ENCODE peak calls at places on chromosomes 5 and 9, in four cellular contexts. I, D, A and P are unnamed samples.
A peak's percentile ranks its signal among the peaks of the same experiment; 100 is the strongest.

GRCh38 chr5:173329370-173330150 is 1.3 kb upstream of the STC2 start:
- DNase-seq in I (no peak), D (no peak), A (peak; percentile 41), P (peak; percentile 22)

GRCh38 chr9:123246534-123246933 is 21.9 kb downstream of the STRBP start:
- DNase-seq in I (no peak), D (no peak), A (no peak), P (peak; percentile 46)

GRCh38 chr5:83058718-83059117 is 18.5 kb downstream of the TMEM167A start:
- DNase-seq in I (no peak), D (no peak), A (no peak), P (no peak)

GRCh38 chr9:91825866-91826265 is 124.2 kb downstream of the ROR2 start:
- DNase-seq in I (no peak), D (no peak), A (no peak), P (no peak)

GRCh38 chr9:128469070-128469469 is 13.3 kb downstream of the ODF2 start:
- DNase-seq in I (no peak), D (no peak), A (no peak), P (no peak)

GRCh38 chr5:178305801-178306200 is 73.2 kb upstream of the PHYKPL start:
- DNase-seq in I (no peak), D (no peak), A (no peak), P (no peak)

GRCh38 chr9:86322973-86323644 is 31.1 kb downstream of the TUT7 start:
- DNase-seq in I (peak; percentile 32), D (no peak), A (peak; percentile 14), P (no peak)

GRCh38 chr5:113092683-113093082 is 116.1 kb downstream of the DCP2 start:
- DNase-seq in I (no peak), D (peak; percentile 84), A (peak; percentile 83), P (no peak)

GRCh38 chr9:115591584-115591984 is 473.6 kb upstream of the TNC start:
- DNase-seq in I (peak; percentile 96), D (peak; percentile 95), A (peak; percentile 98), P (peak; percentile 68)

GRCh38 chr5:6576861-6577501 is 55.9 kb downstream of the NSUN2 start:
- DNase-seq in I (peak; percentile 20), D (peak; percentile 40), A (peak; percentile 67), P (peak; percentile 28)

GRCh38 chr5:166909040-166909439 is 1382.4 kb upstream of the WWC1 start:
- DNase-seq in I (no peak), D (peak; percentile 47), A (peak; percentile 46), P (no peak)

GRCh38 chr5:160926428-160926827 is 74.4 kb upstream of the ATP10B start:
- DNase-seq in I (no peak), D (no peak), A (no peak), P (no peak)

GRCh38 chr9:125558453-125559084 is 148.4 kb downstream of the MAPKAP1 start:
- DNase-seq in I (no peak), D (peak; percentile 54), A (peak; percentile 80), P (peak; percentile 70)

GRCh38 chr9:23779220-23779619 is 46.8 kb downstream of the ELAVL2 start:
- DNase-seq in I (no peak), D (no peak), A (no peak), P (no peak)

GRCh38 chr5:63055421-63055820 is 476.8 kb downstream of the LRRC70 start:
- DNase-seq in I (no peak), D (no peak), A (no peak), P (no peak)

GRCh38 chr5:36584009-36584875 is 22.2 kb upstream of the SLC1A3 start:
- DNase-seq in I (no peak), D (no peak), A (no peak), P (no peak)

GRCh38 chr5:79707535-79707934 is 17.9 kb downstream of the CMYA5 start:
- DNase-seq in I (no peak), D (no peak), A (no peak), P (no peak)

GRCh38 chr9:94990897-94991561 is 264.5 kb downstream of the AOPEP start:
- DNase-seq in I (no peak), D (no peak), A (no peak), P (no peak)

GRCh38 chr5:157290981-157291711 is 25.2 kb downstream of the CYFIP2 start:
- DNase-seq in I (no peak), D (no peak), A (peak; percentile 23), P (no peak)

GRCh38 chr5:166341708-166342329 is 1949.6 kb upstream of the WWC1 start:
- DNase-seq in I (no peak), D (no peak), A (no peak), P (peak; percentile 29)

GRCh38 chr9:131483319-131484050 is 19.2 kb upstream of the POMT1 start:
- DNase-seq in I (no peak), D (no peak), A (no peak), P (no peak)

GRCh38 chr5:109191153-109191558 is 218.6 kb downstream of the PJA2 start:
- DNase-seq in I (peak; percentile 1), D (peak; percentile 56), A (peak; percentile 68), P (no peak)

GRCh38 chr9:126565336-126566128 is 48.2 kb upstream of the LMX1B start:
- DNase-seq in I (no peak), D (no peak), A (no peak), P (no peak)

GRCh38 chr5:55037046-55037771 is 13.2 kb downstream of the GZMK start:
- DNase-seq in I (no peak), D (no peak), A (peak; percentile 14), P (peak; percentile 85)

GRCh38 chr9:126609711-126610388 is 3.9 kb upstream of the LMX1B start:
- DNase-seq in I (no peak), D (no peak), A (no peak), P (no peak)

GRCh38 chr9:104896131-104896530 is 31.8 kb downstream of the ABCA1 start:
- DNase-seq in I (no peak), D (no peak), A (no peak), P (no peak)

GRCh38 chr9:131707677-131708612 is 31.9 kb downstream of the RAPGEF1 start:
- DNase-seq in I (no peak), D (peak; percentile 79), A (peak; percentile 83), P (no peak)

GRCh38 chr9:37029776-37030590 is 4.1 kb downstream of the PAX5 start:
- DNase-seq in I (no peak), D (peak; percentile 46), A (peak; percentile 31), P (no peak)

GRCh38 chr5:103414598-103414997 is 148.0 kb downstream of the NUDT12 start:
- DNase-seq in I (no peak), D (peak; percentile 5), A (peak; percentile 16), P (no peak)

GRCh38 chr5:123178693-123179092 is 89.7 kb downstream of the PRDM6 start:
- DNase-seq in I (no peak), D (no peak), A (no peak), P (no peak)

GRCh38 chr9:14906000-14906399 is 4.2 kb downstream of the FREM1 start:
- DNase-seq in I (no peak), D (no peak), A (no peak), P (no peak)

GRCh38 chr9:20981486-20981885 is 50.0 kb downstream of the HACD4 start:
- DNase-seq in I (peak; percentile 61), D (no peak), A (no peak), P (no peak)
- H3K4me3 ChIP-seq in I (no peak overlapping the region), D (no peak overlapping the region), A (no peak overlapping the region), P (no peak overlapping the region)

DNA sequence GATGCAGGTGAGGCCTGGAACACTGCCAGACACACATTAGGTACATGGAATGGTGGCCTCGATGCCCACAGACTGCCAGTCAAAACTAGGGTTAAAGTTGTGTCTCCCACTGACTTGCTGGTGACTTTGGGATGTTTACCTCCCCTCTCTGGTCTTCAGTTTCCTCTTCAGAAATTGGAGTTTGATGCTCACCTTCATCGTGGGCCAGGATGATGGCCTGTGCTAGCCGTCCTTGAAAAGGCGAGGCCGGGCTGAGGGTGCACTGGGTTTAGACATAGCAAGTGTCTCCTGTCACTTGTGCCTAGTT is 49.0 kb upstream of the FOXE1 start:
- DNase-seq in I (no peak), D (no peak), A (no peak), P (no peak)
- H3K4me3 ChIP-seq in I (no peak overlapping the region), D (no peak overlapping the region), A (peak overlapping the region; percentile 6), P (peak overlapping the region; percentile 50)

GRCh38 chr5:141557681-141558136 is 61.1 kb downstream of the DIAPH1 start:
- DNase-seq in I (peak; percentile 98), D (peak; percentile 99), A (peak; percentile 100), P (peak; percentile 84)
- H3K4me3 ChIP-seq in I (peak overlapping the region; percentile 23), D (peak overlapping the region; percentile 9), A (peak overlapping the region; percentile 20), P (no peak overlapping the region)

GRCh38 chr9:109167716-109168115 is 667 bp upstream of the FRRS1L start:
- DNase-seq in I (no peak), D (no peak), A (no peak), P (no peak)
- H3K4me3 ChIP-seq in I (no peak overlapping the region), D (no peak overlapping the region), A (no peak overlapping the region), P (no peak overlapping the region)

GRCh38 chr5:151683444-151683843 is 3.3 kb downstream of the SPARC start:
- DNase-seq in I (no peak), D (no peak), A (no peak), P (no peak)

GRCh38 chr5:151682240-151682639 is 4.5 kb downstream of the SPARC start:
- DNase-seq in I (no peak), D (no peak), A (no peak), P (no peak)

GRCh38 chr5:151682751-151683331 is 3.9 kb downstream of the SPARC start:
- DNase-seq in I (no peak), D (peak; percentile 65), A (peak; percentile 57), P (no peak)

GRCh38 chr5:151684690-151685361 is 1.9 kb downstream of the SPARC start:
- DNase-seq in I (peak; percentile 94), D (peak; percentile 88), A (peak; percentile 72), P (no peak)

GRCh38 chr5:151683936-151684586 is 2.7 kb downstream of the SPARC start:
- DNase-seq in I (no peak), D (no peak), A (no peak), P (no peak)
- H3K4me3 ChIP-seq in I (peak overlapping the region; percentile 83), D (no peak overlapping the region), A (no peak overlapping the region), P (no peak overlapping the region)

DNA sequence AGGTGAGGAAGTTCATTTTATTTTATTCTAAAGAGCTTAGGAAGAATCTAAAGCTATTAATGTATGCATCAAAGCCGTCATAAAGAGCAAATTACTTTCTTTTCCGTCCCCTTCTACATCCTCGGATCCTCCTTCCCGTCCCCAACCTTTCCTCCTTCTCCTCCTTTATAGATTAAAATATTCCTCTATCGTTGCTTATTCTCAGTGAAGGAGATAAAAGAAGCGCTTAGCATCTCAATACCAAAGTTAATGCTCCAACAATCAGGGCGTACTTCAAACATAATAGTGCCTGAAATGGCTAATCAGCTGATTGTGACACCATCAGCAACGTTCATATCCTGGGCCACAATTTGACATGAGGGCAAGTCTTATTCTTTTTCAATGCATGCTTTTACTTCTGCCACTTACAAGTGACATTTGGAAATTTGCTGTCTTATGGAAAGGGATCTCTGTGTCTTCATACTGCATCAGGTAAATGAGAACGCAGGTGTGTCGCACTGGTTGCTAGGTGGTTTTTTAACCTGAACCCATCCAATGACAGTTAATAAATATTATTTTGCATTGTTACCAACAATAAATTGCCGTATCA is 975 bp downstream of the ADAMTS16 start:
- DNase-seq in I (no peak), D (no peak), A (no peak), P (no peak)
- H3K4me3 ChIP-seq in I (no peak overlapping the region), D (no peak overlapping the region), A (no peak overlapping the region), P (no peak overlapping the region)

DNA sequence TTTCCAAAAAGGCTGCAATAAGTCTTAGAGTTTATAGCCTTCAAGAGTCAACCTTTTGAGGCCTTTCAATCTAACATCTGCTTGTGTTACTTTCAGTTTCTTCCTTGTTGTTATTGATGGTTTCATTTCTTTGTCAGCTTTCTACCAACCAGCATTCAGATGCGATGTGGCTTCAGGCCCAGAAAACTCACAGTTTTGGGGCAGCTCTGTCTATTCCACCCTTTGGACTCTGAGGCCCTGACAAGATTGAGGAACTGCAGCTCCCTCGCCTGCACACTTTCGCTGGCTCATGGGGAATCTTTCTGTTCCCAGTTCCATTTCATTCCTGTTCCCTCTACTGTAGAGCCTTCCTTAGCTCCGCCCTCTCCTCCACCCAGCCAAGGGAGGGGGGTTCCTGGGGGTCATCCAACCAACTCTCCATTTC is 13.3 kb upstream of the WHRN start:
- DNase-seq in I (no peak), D (no peak), A (no peak), P (no peak)
- H3K4me3 ChIP-seq in I (no peak overlapping the region), D (no peak overlapping the region), A (no peak overlapping the region), P (no peak overlapping the region)